ENCODE peak calls at places on chromosomes 4 and X, in five cellular contexts. One of them, this sample, is unnamed.

GRCh38 chrX:151725338-151725614 is 9.3 kb upstream of the CNGA2 start:
- DNase-seq in GM23248: no peak
- DNase-seq in effector memory CD8-positive, alpha-beta T cell: no peak
- DNase-seq in thyroid gland: no peak
- DNase-seq in substantia nigra: no peak
- DNase-seq in this sample: no peak

GRCh38 chr4:59341506-59341905 is 1858.6 kb upstream of the ADGRL3 start:
- DNase-seq in substantia nigra: no peak
- DNase-seq in thyroid gland: no peak
- DNase-seq in GM23248: no peak
- DNase-seq in effector memory CD8-positive, alpha-beta T cell: no peak
- DNase-seq in this sample: no peak

GRCh38 chr4:54433686-54434085 is 204.6 kb downstream of the PDGFRA start:
- DNase-seq in thyroid gland: no peak
- DNase-seq in substantia nigra: no peak
- DNase-seq in GM23248: peak
- DNase-seq in effector memory CD8-positive, alpha-beta T cell: no peak
- DNase-seq in this sample: no peak

GRCh38 chr4:16496501-16496900 is 270.2 kb upstream of the TAPT1 start:
- DNase-seq in thyroid gland: peak
- DNase-seq in effector memory CD8-positive, alpha-beta T cell: no peak
- DNase-seq in GM23248: peak
- DNase-seq in substantia nigra: peak
- DNase-seq in this sample: no peak

GRCh38 chr4:961651-962230 is 11.6 kb downstream of the DGKQ start:
- DNase-seq in substantia nigra: no peak
- DNase-seq in effector memory CD8-positive, alpha-beta T cell: no peak
- DNase-seq in GM23248: no peak
- DNase-seq in thyroid gland: no peak
- DNase-seq in this sample: no peak

GRCh38 chr4:871484-871883 is 45.6 kb upstream of the CPLX1 start:
- DNase-seq in effector memory CD8-positive, alpha-beta T cell: no peak
- DNase-seq in GM23248: no peak
- DNase-seq in substantia nigra: no peak
- DNase-seq in thyroid gland: no peak
- DNase-seq in this sample: no peak

GRCh38 chr4:89868999-89869589 is 25.6 kb upstream of the MMRN1 start:
- DNase-seq in effector memory CD8-positive, alpha-beta T cell: no peak
- DNase-seq in thyroid gland: no peak
- DNase-seq in GM23248: peak
- DNase-seq in substantia nigra: no peak
- DNase-seq in this sample: no peak

GRCh38 chr4:106583108-106583507 is 214.5 kb upstream of the GIMD1 start:
- DNase-seq in GM23248: no peak
- DNase-seq in effector memory CD8-positive, alpha-beta T cell: no peak
- DNase-seq in substantia nigra: no peak
- DNase-seq in thyroid gland: no peak
- DNase-seq in this sample: no peak

GRCh38 chr4:40238700-40239548 is 42.1 kb downstream of the RHOH start:
- DNase-seq in effector memory CD8-positive, alpha-beta T cell: peak
- DNase-seq in thyroid gland: peak
- DNase-seq in substantia nigra: no peak
- DNase-seq in GM23248: no peak
- DNase-seq in this sample: peak

GRCh38 chr4:106854970-106855369 is 181.1 kb downstream of the DKK2 start:
- DNase-seq in thyroid gland: no peak
- DNase-seq in GM23248: peak
- DNase-seq in substantia nigra: no peak
- DNase-seq in effector memory CD8-positive, alpha-beta T cell: no peak
- DNase-seq in this sample: no peak

This sample was measured in activated CD4-positive, alpha-beta T cell treated with anti-CD3 and anti-CD28 coated beads for 1 hour.